ENCODE peak calls at places on chromosomes 12 and 14, in eight cellular contexts. I, H, Y, T, A, X, C and O are unnamed samples.

GRCh38 chr14:30330452-30330851 is 228.5 kb upstream of the G2E3 start:
- DNase-seq in I (no peak), H (no peak), Y (no peak), T (peak; percentile 48), A (no peak), X (no peak), C (peak; percentile 8), O (no peak)

GRCh38 chr12:97426485-97427116 is 36.0 kb upstream of the RMST start:
- DNase-seq in I (no peak), H (no peak), Y (no peak), T (peak; percentile 64), A (no peak), X (no peak), C (no peak), O (no peak)

GRCh38 chr12:57554897-57555296 is 5.1 kb downstream of the KIF5A start:
- DNase-seq in I (no peak), H (no peak), Y (no peak), T (no peak), A (no peak), X (no peak), C (no peak), O (no peak)

GRCh38 chr12:119713551-119714031 is 45.7 kb downstream of the PRKAB1 start:
- DNase-seq in I (peak; percentile 87), H (no peak), Y (no peak), T (no peak), A (no peak), X (no peak), C (no peak), O (no peak)

GRCh38 chr12:89433634-89434033 is 81.3 kb upstream of the DUSP6 start:
- DNase-seq in I (no peak), H (no peak), Y (no peak), T (no peak), A (no peak), X (no peak), C (no peak), O (no peak)

GRCh38 chr14:60653388-60653690 is 4.1 kb upstream of the SIX1 start:
- DNase-seq in I (no peak), H (no peak), Y (peak; percentile 14), T (peak; percentile 59), A (no peak), X (no peak), C (peak; percentile 41), O (no peak)

GRCh38 chr14:74867673-74868072 is 8.3 kb downstream of the PROX2 start:
- DNase-seq in I (no peak), H (no peak), Y (no peak), T (no peak), A (peak; percentile 71), X (no peak), C (peak; percentile 61), O (no peak)

GRCh38 chr12:3752741-3753486 is at the start of gene CRACR2A:
- DNase-seq in I (peak; percentile 68), H (peak; percentile 98), Y (peak; percentile 35), T (peak; percentile 91), A (peak; percentile 75), X (peak; percentile 84), C (peak; percentile 90), O (peak; percentile 31)

GRCh38 chr12:94242871-94243270 is 94.5 kb downstream of the PLXNC1 start:
- DNase-seq in I (no peak), H (peak; percentile 81), Y (no peak), T (no peak), A (no peak), X (no peak), C (no peak), O (no peak)

GRCh38 chr14:63650336-63650952 is 8.8 kb upstream of the WDR89 start:
- DNase-seq in I (no peak), H (no peak), Y (no peak), T (no peak), A (no peak), X (no peak), C (no peak), O (peak; percentile 54)

GRCh38 chr12:91139264-91139663 is 28.0 kb upstream of the LUM start:
- DNase-seq in I (no peak), H (no peak), Y (no peak), T (no peak), A (peak; percentile 53), X (no peak), C (peak; percentile 42), O (no peak)

GRCh38 chr14:93959239-93960107 is 16.9 kb downstream of the ASB2 start:
- DNase-seq in I (peak; percentile 77), H (peak; percentile 94), Y (no peak), T (peak; percentile 59), A (peak; percentile 36), X (peak; percentile 84), C (no peak), O (peak; percentile 90)

GRCh38 chr12:128818065-128819022 is 5.4 kb downstream of the SLC15A4 start:
- DNase-seq in I (peak; percentile 24), H (no peak), Y (no peak), T (no peak), A (no peak), X (no peak), C (no peak), O (no peak)

GRCh38 chr12:111270773-111271172 is 98.1 kb downstream of the PHETA1 start:
- DNase-seq in I (no peak), H (no peak), Y (no peak), T (peak; percentile 25), A (no peak), X (no peak), C (no peak), O (no peak)

GRCh38 chr12:77686760-77687159 is 143.9 kb upstream of the NAV3 start:
- DNase-seq in I (no peak), H (no peak), Y (no peak), T (peak; percentile 20), A (peak; percentile 18), X (no peak), C (no peak), O (no peak)

GRCh38 chr12:13000935-13001724 is 1.1 kb upstream of the HEBP1 start:
- DNase-seq in I (peak; percentile 51), H (peak; percentile 92), Y (peak; percentile 60), T (peak; percentile 79), A (peak; percentile 61), X (peak; percentile 46), C (peak; percentile 93), O (no peak)

GRCh38 chr12:50901685-50902113 is 50.6 kb upstream of the HIGD1C start:
- DNase-seq in I (no peak), H (no peak), Y (no peak), T (no peak), A (no peak), X (no peak), C (no peak), O (no peak)
- TF ChIP-seq POLR2AphosphoS5 in I (no peak), H (no peak), Y (no peak), T (no peak), A (no peak), X (no peak), C (no peak), O (no peak)

GRCh38 chr14:99026471-99026870 is 245.5 kb downstream of the BCL11B start:
- DNase-seq in I (no peak), H (no peak), Y (no peak), T (no peak), A (no peak), X (no peak), C (no peak), O (no peak)

GRCh38 chr14:99028041-99028440 is 244.0 kb downstream of the BCL11B start:
- DNase-seq in I (no peak), H (no peak), Y (no peak), T (no peak), A (no peak), X (no peak), C (no peak), O (no peak)

GRCh38 chr14:99024926-99025325 is 247.1 kb downstream of the BCL11B start:
- DNase-seq in I (no peak), H (no peak), Y (no peak), T (no peak), A (no peak), X (no peak), C (no peak), O (no peak)

GRCh38 chr14:99025418-99025817 is 246.6 kb downstream of the BCL11B start:
- DNase-seq in I (no peak), H (no peak), Y (no peak), T (no peak), A (no peak), X (no peak), C (no peak), O (no peak)

GRCh38 chr14:99023371-99023770 is 248.6 kb downstream of the BCL11B start:
- DNase-seq in I (no peak), H (no peak), Y (no peak), T (no peak), A (no peak), X (no peak), C (no peak), O (no peak)
- TF ChIP-seq POLR2AphosphoS5 in I (no peak), H (no peak), Y (no peak), T (no peak), A (no peak), X (no peak), C (no peak), O (no peak)

GRCh38 chr12:76032043-76032981 is 736 bp upstream of the PHLDA1 start:
- DNase-seq in I (peak; percentile 49), H (no peak), Y (peak; percentile 31), T (peak; percentile 79), A (peak; percentile 74), X (peak; percentile 30), C (peak; percentile 15), O (peak; percentile 34)

GRCh38 chr12:76029982-76030377 is 1.6 kb downstream of the PHLDA1 start:
- DNase-seq in I (no peak), H (no peak), Y (no peak), T (peak; percentile 52), A (peak; percentile 59), X (no peak), C (peak; percentile 49), O (no peak)

GRCh38 chr12:76030378-76031080 is 1.0 kb downstream of the PHLDA1 start:
- DNase-seq in I (peak; percentile 41), H (peak; percentile 88), Y (peak; percentile 23), T (peak; percentile 46), A (peak; percentile 58), X (peak; percentile 24), C (peak; percentile 67), O (no peak)

GRCh38 chr12:76031081-76031413 is 529 bp downstream of the PHLDA1 start:
- DNase-seq in I (no peak), H (no peak), Y (no peak), T (no peak), A (no peak), X (no peak), C (no peak), O (no peak)

DNA sequence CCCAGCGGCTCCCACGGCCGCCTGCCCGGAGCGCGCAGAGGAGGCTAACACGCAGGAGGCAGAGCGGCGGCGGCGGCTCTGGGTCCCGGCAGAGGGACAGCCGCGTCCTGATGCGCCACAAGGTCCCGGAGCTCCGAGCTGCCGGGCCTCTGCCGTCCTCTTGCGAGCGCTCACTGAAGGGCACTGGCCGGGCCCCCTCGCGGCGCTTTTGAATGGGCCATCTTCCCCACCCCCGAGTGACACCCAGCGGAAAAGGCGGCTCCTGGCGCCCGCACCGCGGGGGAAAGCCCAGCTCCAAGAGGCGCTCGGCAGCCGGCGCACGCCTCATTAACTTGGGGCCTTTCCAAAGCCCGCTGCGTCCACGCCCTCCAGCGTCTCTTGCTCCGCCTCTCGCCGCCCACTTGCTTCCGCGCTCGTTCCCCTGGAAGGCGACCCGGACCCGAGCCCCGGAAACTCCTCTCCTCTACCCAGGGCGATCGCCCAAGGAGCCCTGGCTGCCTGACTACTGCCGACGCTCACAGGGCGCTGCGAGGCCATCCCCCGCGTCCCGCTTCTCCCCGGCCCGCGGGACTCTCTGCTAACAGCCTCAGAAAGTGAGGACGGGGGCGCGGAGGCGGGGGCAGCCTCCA is at the start of gene PHLDA1:
- DNase-seq in I (peak; percentile 94), H (peak; percentile 96), Y (peak; percentile 88), T (peak; percentile 93), A (peak; percentile 96), X (peak; percentile 91), C (peak; percentile 88), O (peak; percentile 79)
- TF ChIP-seq POLR2AphosphoS5 in I (peak; percentile 87), H (peak; percentile 90), Y (peak; percentile 83), T (peak; percentile 59), A (peak; percentile 99), X (peak; percentile 58), C (peak; percentile 98), O (peak; percentile 79)

GRCh38 chr14:24439830-24440605 is 2.6 kb downstream of the SDR39U1 start:
- DNase-seq in I (no peak), H (no peak), Y (no peak), T (no peak), A (no peak), X (no peak), C (no peak), O (no peak)
- TF ChIP-seq POLR2AphosphoS5 in I (no peak), H (peak; percentile 53), Y (no peak), T (no peak), A (peak; percentile 32), X (no peak), C (no peak), O (peak; percentile 15)